ENCODE peak calls at places on chromosomes 11 and 22, in four cellular contexts. Q is NCI-H2029 treated with DMSO at 0.1 percent for 48 hours, G is mucosa of gallbladder, S is EL. I is an unnamed sample.

GRCh38 chr11:44559207-44559943 is 6.1 kb upstream of the CD82 start:
- DNase-seq in Q (no peak), G (no peak), S (peak; percentile 41), I (no peak)

GRCh38 chr11:36249271-36249670 is 40.0 kb downstream of the COMMD9 start:
- DNase-seq in Q (no peak), G (no peak), S (peak; percentile 95), I (peak; percentile 96)

GRCh38 chr11:115151010-115151409 is 353.2 kb downstream of the CADM1 start:
- DNase-seq in Q (no peak), G (no peak), S (no peak), I (no peak)

GRCh38 chr11:13955971-13956421 is 6.5 kb upstream of the SPON1 start:
- DNase-seq in Q (peak; percentile 70), G (peak; percentile 66), S (peak; percentile 61), I (peak; percentile 65)

GRCh38 chr11:10358696-10359095 is 53.8 kb downstream of the ADM start:
- DNase-seq in Q (no peak), G (no peak), S (no peak), I (no peak)

GRCh38 chr22:21937041-21937820 is 15.4 kb downstream of the PPM1F start:
- DNase-seq in Q (no peak), G (no peak), S (no peak), I (no peak)

GRCh38 chr11:13118194-13118593 is 109.1 kb downstream of the RASSF10 start:
- DNase-seq in Q (no peak), G (no peak), S (peak; percentile 100), I (peak; percentile 93)

GRCh38 chr11:111833524-111833923 is 37.9 kb downstream of the ALG9 start:
- DNase-seq in Q (no peak), G (no peak), S (no peak), I (peak; percentile 44)

GRCh38 chr11:61694971-61695706 is 14.9 kb downstream of the DAGLA start:
- DNase-seq in Q (no peak), G (peak; percentile 61), S (no peak), I (no peak)

GRCh38 chr22:26981520-26981919 is 324.1 kb downstream of the MIAT start:
- DNase-seq in Q (no peak), G (no peak), S (no peak), I (no peak)

GRCh38 chr11:94835571-94835970 is 67.4 kb downstream of the AMOTL1 start:
- DNase-seq in Q (no peak), G (no peak), S (peak; percentile 39), I (peak; percentile 54)

GRCh38 chr11:110182886-110183285 is 89.7 kb downstream of the ZC3H12C start:
- DNase-seq in Q (no peak), G (no peak), S (peak; percentile 81), I (peak; percentile 74)

GRCh38 chr11:4017129-4017528 is 77.5 kb upstream of the RRM1 start:
- DNase-seq in Q (no peak), G (no peak), S (no peak), I (no peak)

GRCh38 chr11:78429209-78429608 is 11.6 kb upstream of the GAB2 start:
- DNase-seq in Q (no peak), G (no peak), S (no peak), I (no peak)

GRCh38 chr11:65553301-65554001 is 4.7 kb downstream of the LTBP3 start:
- DNase-seq in Q (peak; percentile 62), G (no peak), S (no peak), I (no peak)

GRCh38 chr11:95577716-95578460 is 211.7 kb downstream of the FAM76B start:
- DNase-seq in Q (no peak), G (no peak), S (peak; percentile 53), I (peak; percentile 75)